ENCODE peak calls at places on chromosomes 6 and 20, in eight cellular contexts. L is NCI-H1436 treated with DMSO at 0.1 percent for 48 hours; M is naive B cell; W is MG63; V is heart left ventricle; R is stimulated activated CD4-positive, alpha-beta T cell treated with anti-CD3 and anti-CD28 coated beads, Interleukin-1b, Interleukin-23, amount 100 ng/mL, for 24 hours; C is cardiac fibroblast; Y is left ventricle myocardium inferior. H is an unnamed sample.

GRCh38 chr6:80640176-80640575 is 533.7 kb downstream of the BCKDHB start:
- DNase-seq in Y (no peak), M (no peak), R (no peak), V (no peak), C (no peak), L (no peak), W (no peak), H (no peak)

GRCh38 chr6:108115598-108116058 is 41.1 kb upstream of the OSTM1 start:
- DNase-seq in M (no peak), Y (peak; percentile 25), R (no peak), L (no peak), C (peak; percentile 55), W (peak; percentile 45), V (no peak), H (peak; percentile 26)

GRCh38 chr6:164455835-164456234 is 853.6 kb downstream of the C6orf118 start:
- DNase-seq in L (no peak), R (no peak), V (no peak), Y (no peak), W (no peak), C (no peak), M (no peak), H (no peak)

GRCh38 chr6:73388800-73389512 is 5.7 kb upstream of the DDX43 start:
- DNase-seq in M (peak; percentile 11), L (no peak), Y (peak; percentile 29), V (peak; percentile 39), W (peak; percentile 72), C (peak; percentile 72), R (peak; percentile 17), H (peak; percentile 61)

GRCh38 chr20:64152906-64153305 is 11.3 kb upstream of the MYT1 start:
- DNase-seq in V (peak; percentile 4), Y (no peak), C (no peak), W (no peak), R (no peak), M (no peak), L (no peak), H (no peak)

GRCh38 chr6:150627601-150628012 is 27.9 kb downstream of the PLEKHG1 start:
- DNase-seq in W (peak; percentile 14), R (no peak), M (no peak), C (peak; percentile 51), Y (no peak), L (no peak), V (no peak), H (no peak)

GRCh38 chr6:110392727-110393126 is 22.6 kb downstream of the DDO start:
- DNase-seq in Y (no peak), W (no peak), L (no peak), V (no peak), R (no peak), M (no peak), C (no peak), H (no peak)

GRCh38 chr20:50805349-50805684 is 10.5 kb downstream of the BCAS4 start:
- DNase-seq in W (no peak), L (no peak), M (no peak), C (no peak), V (no peak), R (no peak), Y (no peak), H (no peak)

GRCh38 chr6:3305216-3305565 is 46.4 kb downstream of the PSMG4 start:
- DNase-seq in Y (no peak), W (no peak), V (no peak), L (no peak), M (no peak), C (no peak), R (no peak), H (no peak)

GRCh38 chr6:108677357-108677756 is 116.6 kb downstream of the FOXO3 start:
- DNase-seq in L (no peak), R (no peak), Y (no peak), M (no peak), W (no peak), C (no peak), V (no peak), H (no peak)

GRCh38 chr6:141463237-141463977 is 669.3 kb upstream of the GJE1 start:
- DNase-seq in M (no peak), V (peak; percentile 30), R (no peak), L (no peak), C (peak; percentile 73), Y (no peak), W (peak; percentile 58), H (no peak)

GRCh38 chr6:13531956-13532355 is 42.4 kb upstream of the SIRT5 start:
- DNase-seq in W (no peak), V (no peak), C (no peak), M (no peak), Y (no peak), R (no peak), L (no peak), H (no peak)

GRCh38 chr6:157002795-157003194 is 225.6 kb downstream of the ARID1B start:
- DNase-seq in R (no peak), W (no peak), M (no peak), L (no peak), Y (no peak), V (no peak), C (no peak), H (no peak)

GRCh38 chr6:128173290-128173689 is 272.4 kb upstream of the THEMIS start:
- DNase-seq in W (no peak), M (no peak), L (no peak), V (no peak), R (no peak), Y (no peak), C (no peak), H (no peak)

GRCh38 chr20:34562643-34563042 is 4.1 kb downstream of the MAP1LC3A start:
- DNase-seq in C (peak; percentile 34), W (peak; percentile 31), L (no peak), Y (no peak), V (no peak), M (no peak), R (no peak), H (no peak)

GRCh38 chr20:24316731-24317130 is 152.7 kb upstream of the SYNDIG1 start:
- DNase-seq in M (no peak), Y (no peak), V (no peak), W (no peak), C (no peak), R (no peak), L (no peak), H (no peak)

GRCh38 chr6:47353822-47354221 is 44.1 kb upstream of the TNFRSF21 start:
- DNase-seq in V (no peak), W (no peak), Y (no peak), C (peak; percentile 40), R (no peak), L (no peak), M (no peak), H (no peak)

GRCh38 chr6:116444092-116444491 is 17.1 kb upstream of the CALHM6 start:
- DNase-seq in L (no peak), Y (no peak), C (peak; percentile 70), R (no peak), V (no peak), W (no peak), M (peak; percentile 20), H (no peak)

GRCh38 chr6:23656257-23656731 is 469.7 kb upstream of the NRSN1 start:
- DNase-seq in Y (no peak), M (no peak), R (no peak), V (no peak), W (no peak), L (no peak), C (no peak), H (no peak)

GRCh38 chr6:41200901-41201783 is at the start of gene TREML2:
- DNase-seq in M (peak; percentile 78), R (no peak), L (no peak), Y (no peak), C (no peak), V (no peak), W (no peak), H (peak; percentile 69)

GRCh38 chr20:62978559-62978938 is 26.0 kb downstream of the SLC17A9 start:
- DNase-seq in W (no peak), L (no peak), M (no peak), V (no peak), Y (no peak), R (no peak), C (no peak), H (no peak)

H was measured in GM06990.